ENCODE peak calls at places on chromosomes 4 and X, in four cellular contexts. V is mucosa of descending colon, P is psoas muscle, Z is cardiac muscle cell. I is an unnamed sample. For H3K4me1, the result is how much of the 10 kb centered on the place peaks cover.

GRCh38 chrX:46260502-46260901 is 284.7 kb downstream of the ZNF674 start:
- DNase-seq in V (no peak), P (no peak), Z (no peak), I (no peak)

GRCh38 chr4:182969651-182970279 is 52.6 kb upstream of the DCTD start:
- DNase-seq in P (no peak), Z (no peak), V (peak), I (no peak)

GRCh38 chr4:113106076-113106475 is 56.6 kb downstream of the ANK2 start:
- DNase-seq in P (no peak), V (no peak), Z (peak), I (no peak)

GRCh38 chr4:180190382-180190781 is 2052.8 kb upstream of the TENM3 start:
- DNase-seq in P (no peak), Z (no peak), V (no peak), I (no peak)

GRCh38 chr4:184968784-184969201 is 49.5 kb upstream of the HELT start:
- DNase-seq in P (peak), Z (no peak), V (peak), I (no peak)

GRCh38 chr4:47669946-47670345 is 167.9 kb downstream of the CORIN start:
- DNase-seq in V (no peak), Z (no peak), P (no peak), I (no peak)

GRCh38 chr4:23245196-23245595 is 552.5 kb downstream of the GBA3 start:
- DNase-seq in Z (no peak), V (no peak), P (no peak), I (no peak)

GRCh38 chr4:8205241-8205707 is 6.2 kb downstream of the SH3TC1 start:
- DNase-seq in P (no peak), Z (peak), V (no peak), I (no peak)

GRCh38 chrX:150223176-150224015 is 139.7 kb upstream of the MAMLD1 start:
- DNase-seq in V (no peak), Z (no peak), P (no peak), I (no peak)

GRCh38 chr4:48680848-48681568 is 99.1 kb downstream of the FRYL start:
- DNase-seq in P (no peak), Z (no peak), V (no peak), I (no peak)

GRCh38 chrX:581717-582116 is 48.9 kb upstream of the SHOX start:
- DNase-seq in Z (no peak), V (no peak), P (no peak), I (no peak)

GRCh38 chr4:99405433-99406115 is 29.6 kb downstream of the ADH7 start:
- DNase-seq in P (peak), V (no peak), Z (peak), I (peak)

GRCh38 chr4:84582988-84583870 is at the start of gene CDS1:
- DNase-seq in P (peak), Z (no peak), V (peak), I (no peak)

GRCh38 chr4:140754918-140755810 is 1.0 kb downstream of the TBC1D9 start:
- DNase-seq in P (no peak), V (no peak), Z (no peak), I (no peak)

GRCh38 chr4:56681158-56681848 is at the start of gene HOPX:
- DNase-seq in V (no peak), Z (peak), P (no peak), I (no peak)

GRCh38 chr4:15186149-15186548 is 183.9 kb downstream of the CPEB2 start:
- DNase-seq in Z (peak), P (no peak), V (no peak), I (no peak)

GRCh38 chr4:124079174-124079780 is 633.3 kb downstream of the ANKRD50 start:
- DNase-seq in Z (peak), V (no peak), P (no peak), I (no peak)

GRCh38 chr4:123889376-123889945 is 492.9 kb downstream of the SPRY1 start:
- DNase-seq in Z (peak), V (no peak), P (no peak), I (no peak)

GRCh38 chr4:6052679-6053078 is 34.4 kb upstream of the C4orf50 start:
- DNase-seq in V (no peak), P (no peak), Z (no peak), I (no peak)

GRCh38 chr4:174210354-174210753 is 73.1 kb downstream of the FBXO8 start:
- DNase-seq in P (no peak), Z (no peak), V (no peak), I (no peak)
- TF ChIP-seq CTCF in P (no peak), Z (no peak), V (no peak), I (no peak)

GRCh38 chrX:39442332-39442731 is 641.1 kb downstream of the MID1IP1 start:
- DNase-seq in Z (no peak), V (no peak), P (no peak), I (no peak)

GRCh38 chrX:39439910-39440733 is 638.9 kb downstream of the MID1IP1 start:
- DNase-seq in Z (no peak), P (no peak), V (no peak), I (no peak)

GRCh38 chrX:39438603-39439602 is 637.6 kb downstream of the MID1IP1 start:
- DNase-seq in Z (no peak), P (no peak), V (no peak), I (no peak)

GRCh38 chrX:39443240-39443639 is 642.0 kb downstream of the MID1IP1 start:
- DNase-seq in V (no peak), P (no peak), Z (no peak), I (no peak)

DNA sequence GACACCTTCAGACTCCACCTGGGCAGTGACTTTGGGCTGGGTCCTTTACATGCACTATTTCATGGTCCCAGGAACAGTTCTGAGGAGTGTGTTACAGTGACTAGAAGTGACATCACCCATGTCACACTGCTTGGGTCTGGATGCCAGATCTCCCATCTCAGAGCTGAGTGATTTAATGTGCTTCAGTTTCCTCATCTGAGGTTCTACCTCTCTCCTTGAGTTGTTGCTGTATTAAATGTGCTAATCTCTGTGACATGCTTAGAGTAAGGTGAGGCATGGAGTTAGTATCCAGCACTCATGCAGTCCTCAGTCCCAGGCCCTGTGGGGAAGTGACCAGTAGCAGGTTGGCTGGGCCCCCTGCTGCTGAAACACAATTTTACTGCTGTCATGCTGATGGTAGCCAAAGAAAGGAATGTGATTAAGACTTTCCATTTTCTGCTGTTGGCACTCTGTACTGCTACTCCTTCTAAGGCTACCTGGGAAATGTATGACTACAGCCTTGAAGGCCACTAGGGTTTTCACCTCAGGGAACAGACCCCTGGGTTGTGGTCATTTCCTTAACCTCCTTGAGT is 639.6 kb downstream of the MID1IP1 start:
- DNase-seq in P (no peak), Z (no peak), V (no peak), I (no peak)
- H3K4me1 ChIP-seq in P (under half), Z (under half), V (under half), I (under half)

DNA sequence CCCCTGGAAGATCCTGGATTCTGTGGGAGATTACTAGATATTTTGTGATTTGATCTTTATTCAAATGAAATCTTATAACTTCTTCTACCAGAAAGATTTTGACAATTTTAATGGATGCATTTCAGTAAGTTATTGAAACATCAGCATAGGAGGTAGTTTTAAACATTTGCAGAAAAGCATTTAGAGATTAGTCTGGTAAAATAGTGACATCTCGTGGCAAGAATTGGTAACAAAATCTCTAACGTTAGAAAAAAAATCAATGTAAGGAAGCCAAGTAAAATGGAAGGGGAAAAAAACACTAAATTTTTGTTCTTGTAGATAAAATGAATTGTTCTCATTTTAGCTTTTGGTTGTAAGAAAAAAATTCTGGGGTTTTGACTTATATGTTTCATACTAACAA is 73.3 kb downstream of the TASL start:
- DNase-seq in P (no peak), Z (peak), V (no peak), I (no peak)
- TF ChIP-seq CTCF in P (peak), Z (peak), V (no peak), I (peak)

GRCh38 chr4:10108818-10109783 is 7.5 kb downstream of the WDR1 start:
- DNase-seq in P (no peak), Z (peak), V (peak), I (no peak)
- H3K4me1 ChIP-seq in P (half or more), Z (half or more), V (half or more), I (half or more)

DNA sequence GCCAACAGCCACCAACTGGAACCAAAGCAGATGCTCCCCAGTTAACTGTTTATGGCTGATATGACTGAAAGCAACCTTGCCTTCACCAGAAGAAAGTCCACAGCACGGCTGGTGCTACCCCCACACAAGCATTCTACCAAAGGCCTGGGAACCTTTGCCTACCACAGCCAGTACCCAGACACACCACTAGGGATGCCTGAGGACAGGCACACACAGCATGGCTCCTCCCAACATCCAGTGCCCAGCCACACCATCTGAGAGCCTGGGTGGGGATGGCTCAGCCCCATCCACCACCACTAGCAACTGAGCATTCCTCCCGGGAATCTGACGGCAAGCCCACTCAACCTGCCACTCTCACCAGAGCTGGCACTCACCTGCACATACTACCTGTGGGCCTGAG is 178.6 kb downstream of the SLC7A11 start:
- DNase-seq in Z (no peak), P (no peak), V (no peak), I (no peak)
- TF ChIP-seq CTCF in Z (no peak), P (no peak), V (no peak), I (peak)

GRCh38 chr4:82890602-82890912 is 396 bp downstream of the SEC31A start:
- DNase-seq in P (no peak), V (no peak), Z (no peak), I (no peak)

GRCh38 chr4:82889287-82889686 is 1.7 kb downstream of the SEC31A start:
- DNase-seq in V (no peak), P (no peak), Z (no peak), I (no peak)

GRCh38 chr4:82891728-82892466 is 944 bp upstream of the SEC31A start:
- DNase-seq in V (no peak), Z (peak), P (no peak), I (no peak)

GRCh38 chr4:82892467-82892802 is 1.5 kb upstream of the SEC31A start:
- DNase-seq in V (no peak), Z (no peak), P (no peak), I (no peak)

DNA sequence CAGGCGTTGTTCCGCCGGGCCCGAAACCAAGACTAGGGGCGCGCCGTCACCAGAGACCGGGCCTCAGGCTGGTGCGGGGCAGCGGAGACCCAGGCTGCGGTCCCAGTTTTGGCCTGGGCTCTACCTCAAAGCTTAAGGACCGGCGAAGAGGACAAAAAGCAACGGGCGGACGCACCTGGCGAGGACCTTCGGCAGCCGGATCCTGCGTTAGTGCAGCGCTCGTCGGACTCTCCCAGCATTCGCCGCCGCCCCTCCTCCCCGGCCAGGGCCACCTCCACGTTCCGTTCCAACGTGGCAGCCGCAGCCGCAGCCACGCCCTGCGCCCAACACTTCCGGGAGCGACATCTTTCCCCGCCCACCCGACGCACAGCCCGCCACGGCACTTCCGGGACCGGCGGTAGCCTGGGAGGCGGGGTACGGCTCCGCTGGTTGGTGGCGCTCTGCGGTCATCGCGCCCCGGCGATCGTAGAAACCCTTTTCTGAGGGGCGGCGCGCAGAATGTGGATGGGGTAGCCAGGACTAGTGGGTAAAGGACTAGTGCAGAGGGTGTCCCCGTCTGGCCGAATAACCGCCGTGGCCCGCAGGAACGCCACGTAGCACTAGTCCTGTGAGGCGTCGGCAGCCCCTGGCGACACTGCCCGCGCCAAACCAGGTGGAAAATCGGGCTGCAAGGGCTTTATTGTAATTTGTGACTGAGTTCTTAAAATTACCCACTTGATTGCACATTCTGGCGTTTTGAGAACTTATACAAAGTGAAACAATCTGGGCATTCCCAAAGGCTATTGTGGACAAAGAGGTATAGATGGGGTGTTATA is at the start of gene SEC31A:
- DNase-seq in Z (peak), P (peak), V (peak), I (peak)
- H3K4me1 ChIP-seq in Z (under half), P (under half), V (under half), I (under half)

DNA sequence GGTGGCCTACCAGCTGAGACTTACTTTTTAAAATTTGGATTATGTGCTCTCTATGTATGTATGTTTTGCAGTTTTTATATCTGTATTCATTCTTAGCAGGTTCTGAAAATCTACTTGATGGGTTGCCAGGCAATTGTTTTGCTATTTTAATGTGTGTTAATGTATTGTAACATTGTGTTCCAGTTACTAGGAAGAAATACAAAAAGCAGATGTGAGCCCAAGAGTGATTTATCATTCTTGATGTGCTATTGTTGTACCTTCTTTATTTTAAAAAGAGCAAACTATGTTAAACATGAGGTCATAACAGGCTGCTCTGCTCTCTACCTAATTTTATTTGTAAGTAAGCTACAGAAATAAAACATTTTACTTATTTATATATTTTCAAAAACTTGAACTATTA is 81.9 kb downstream of the REPS2 start:
- DNase-seq in Z (no peak), P (no peak), V (no peak), I (no peak)
- TF ChIP-seq CTCF in Z (no peak), P (no peak), V (no peak), I (no peak)

I was measured in thoracic aorta.